ENCODE peak calls at places on chromosomes 4 and X, in five cellular contexts. D is upper lobe of right lung, V is cardiac muscle cell, I is mammary epithelial cell, T is IMR-90. E is an unnamed sample.
A peak's percentile ranks its signal among the peaks of the same experiment; 100 is the strongest.

GRCh38 chr4:107711831-107712230 is 8.2 kb downstream of the PAPSS1 start:
- DNase-seq in D (no peak), V (no peak), I (no peak), T (no peak), E (no peak)

GRCh38 chr4:75777589-75777988 is 53.2 kb downstream of the USO1 start:
- DNase-seq in D (no peak), V (no peak), I (no peak), T (no peak), E (no peak)

GRCh38 chr4:122652379-122652778 is 31.5 kb upstream of the IL21 start:
- DNase-seq in D (no peak), V (peak; percentile 39), I (peak; percentile 30), T (peak; percentile 81), E (no peak)

GRCh38 chrX:134682081-134682480 is 23.8 kb upstream of the PLAC1 start:
- DNase-seq in D (no peak), V (no peak), I (no peak), T (no peak), E (no peak)

GRCh38 chrX:153388722-153389459 is 12.3 kb downstream of the PNMA6E start:
- DNase-seq in D (no peak), V (no peak), I (no peak), T (no peak), E (no peak)

GRCh38 chr4:37682701-37683401 is 3.3 kb downstream of the RELL1 start:
- DNase-seq in D (no peak), V (no peak), I (peak; percentile 24), T (no peak), E (no peak)

GRCh38 chr4:70754990-70755688 is 33.4 kb downstream of the RUFY3 start:
- DNase-seq in D (no peak), V (no peak), I (no peak), T (no peak), E (no peak)

GRCh38 chrX:465418-465817 is 78.7 kb upstream of the PPP2R3B start:
- DNase-seq in D (no peak), V (no peak), I (no peak), T (no peak), E (no peak)

GRCh38 chr4:26785766-26786165 is 74.9 kb upstream of the STIM2 start:
- DNase-seq in D (no peak), V (no peak), I (no peak), T (no peak), E (no peak)

GRCh38 chr4:8330821-8331566 is 61.4 kb downstream of the HTRA3 start:
- DNase-seq in D (peak; percentile 69), V (no peak), I (no peak), T (no peak), E (no peak)

GRCh38 chr4:111268769-111269414 is 646.0 kb upstream of the PITX2 start:
- DNase-seq in D (no peak), V (no peak), I (no peak), T (peak; percentile 49), E (peak; percentile 24)

GRCh38 chrX:153377727-153378126 is 23.4 kb downstream of the PNMA6E start:
- DNase-seq in D (no peak), V (no peak), I (no peak), T (no peak), E (no peak)

GRCh38 chrX:21929209-21929608 is 11.3 kb upstream of the SMS start:
- DNase-seq in D (no peak), V (no peak), I (no peak), T (no peak), E (no peak)

GRCh38 chr4:30837131-30837539 is 117.0 kb downstream of the PCDH7 start:
- DNase-seq in D (no peak), V (peak; percentile 88), I (no peak), T (peak; percentile 6), E (no peak)

GRCh38 chrX:68940601-68941000 is 111.8 kb downstream of the EFNB1 start:
- DNase-seq in D (no peak), V (no peak), I (no peak), T (no peak), E (no peak)

GRCh38 chr4:3371038-3371437 is 70.7 kb upstream of the HGFAC start:
- DNase-seq in D (no peak), V (peak; percentile 16), I (no peak), T (no peak), E (no peak)

GRCh38 chr4:24965627-24966026 is 52.8 kb upstream of the CCDC149 start:
- DNase-seq in D (no peak), V (no peak), I (no peak), T (no peak), E (no peak)

GRCh38 chr4:168907119-168907698 is 102.8 kb downstream of the CBR4 start:
- DNase-seq in D (no peak), V (no peak), I (no peak), T (peak; percentile 43), E (no peak)

GRCh38 chr4:54550415-54551171 is 107.2 kb upstream of the KIT start:
- DNase-seq in D (no peak), V (no peak), I (no peak), T (peak; percentile 40), E (no peak)

GRCh38 chrX:10725071-10725470 is 104.7 kb upstream of the MID1 start:
- DNase-seq in D (no peak), V (no peak), I (no peak), T (peak; percentile 4), E (no peak)

GRCh38 chr4:39548425-39549067 is 21.3 kb upstream of the UGDH start:
- DNase-seq in D (no peak), V (no peak), I (no peak), T (peak; percentile 45), E (no peak)

GRCh38 chrX:20971250-20971649 is 403.0 kb upstream of the CNKSR2 start:
- DNase-seq in D (no peak), V (no peak), I (no peak), T (no peak), E (no peak)

GRCh38 chr4:38387348-38387747 is 276.7 kb upstream of the KLF3 start:
- DNase-seq in D (peak; percentile 74), V (peak; percentile 29), I (peak; percentile 23), T (peak; percentile 6), E (peak; percentile 59)

GRCh38 chrX:13906103-13906502 is 89.2 kb upstream of the GPM6B start:
- DNase-seq in D (no peak), V (no peak), I (no peak), T (no peak), E (no peak)

GRCh38 chrX:77693594-77693993 is 92.4 kb downstream of the ATRX start:
- DNase-seq in D (no peak), V (no peak), I (no peak), T (no peak), E (no peak)

DNA sequence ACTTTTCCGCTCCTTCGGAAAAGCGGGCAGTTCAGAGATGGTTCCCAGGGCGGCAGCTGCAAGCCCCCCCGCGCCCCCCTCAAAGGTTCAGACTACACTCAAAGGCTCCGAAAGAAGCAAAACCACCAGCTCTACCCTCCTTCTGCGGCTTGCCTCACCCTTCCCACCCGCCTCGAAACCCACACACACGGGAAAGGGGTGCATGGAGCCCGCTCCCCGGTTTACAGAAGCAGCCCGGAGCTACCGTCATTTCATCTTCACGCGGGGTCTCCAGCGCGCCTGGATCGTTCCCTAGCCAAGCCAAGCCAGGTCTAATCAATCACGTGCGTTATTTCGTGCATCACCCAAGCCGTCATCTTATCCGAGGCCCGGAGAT is 1.2 kb downstream of the NLGN4X start:
- DNase-seq in D (no peak), V (peak; percentile 7), I (no peak), T (no peak), E (no peak)
- H3K4me3 ChIP-seq in D (peak overlapping the region; percentile 30), V (peak overlapping the region; percentile 65), I (no peak overlapping the region), T (no peak overlapping the region), E (no peak overlapping the region)

GRCh38 chrX:6026484-6026883 is 202.2 kb downstream of the NLGN4X start:
- DNase-seq in D (no peak), V (no peak), I (no peak), T (no peak), E (no peak)

GRCh38 chrX:6024204-6024603 is 204.5 kb downstream of the NLGN4X start:
- DNase-seq in D (no peak), V (no peak), I (peak; percentile 79), T (no peak), E (no peak)

GRCh38 chrX:6026980-6027379 is 201.7 kb downstream of the NLGN4X start:
- DNase-seq in D (no peak), V (no peak), I (no peak), T (no peak), E (no peak)

GRCh38 chrX:6021316-6022091 is 207.2 kb downstream of the NLGN4X start:
- DNase-seq in D (no peak), V (peak; percentile 66), I (peak; percentile 37), T (peak; percentile 0), E (no peak)
- TF ChIP-seq CTCF in D (peak; percentile 48), V (peak; percentile 37), I (peak; percentile 81), T (peak; percentile 35), E (peak; percentile 31)

DNA sequence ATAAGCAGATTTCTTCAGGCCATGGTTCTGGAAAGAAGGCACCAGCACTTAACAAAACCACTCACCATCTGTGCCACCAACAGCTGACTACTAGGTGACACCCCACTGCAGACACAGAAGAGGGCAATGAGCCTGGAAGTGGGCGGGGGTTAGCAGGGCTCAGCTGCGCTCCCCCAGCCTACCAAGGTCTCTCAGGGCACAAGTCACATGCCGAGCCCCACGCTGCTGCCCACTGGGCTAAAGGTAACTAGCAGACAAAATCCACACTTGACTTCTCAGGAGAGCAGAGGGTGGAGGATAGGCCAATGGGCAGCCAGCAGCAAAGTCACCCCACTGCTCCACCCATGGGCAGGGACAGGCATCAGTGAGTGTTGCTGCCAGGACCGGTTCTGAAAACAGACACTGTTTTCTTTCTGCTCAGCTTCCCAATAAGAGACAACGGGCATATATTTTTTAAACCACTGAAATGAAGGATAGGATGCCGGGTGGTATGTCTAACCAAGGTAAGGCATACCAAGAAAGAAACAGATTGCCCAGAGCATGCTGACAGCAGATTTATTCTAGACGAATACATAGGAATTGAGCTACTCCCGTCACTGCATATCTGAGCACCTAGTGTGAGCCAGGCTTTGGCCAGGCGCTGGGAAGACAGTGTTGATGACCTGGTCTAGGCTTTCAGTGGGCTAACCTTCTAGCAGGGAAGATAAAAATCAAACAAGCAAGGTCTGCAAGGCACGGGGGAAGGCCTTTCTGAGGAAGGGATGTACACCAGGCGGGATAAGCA is 20.1 kb downstream of the ACSL1 start:
- DNase-seq in D (peak; percentile 92), V (no peak), I (no peak), T (no peak), E (no peak)
- H3K4me3 ChIP-seq in D (peak overlapping the region; percentile 37), V (no peak overlapping the region), I (no peak overlapping the region), T (no peak overlapping the region), E (no peak overlapping the region)

GRCh38 chrX:137354851-137355250 is 211.1 kb upstream of the ZIC3 start:
- DNase-seq in D (no peak), V (no peak), I (no peak), T (no peak), E (no peak)
- TF ChIP-seq CTCF in D (no peak), V (no peak), I (no peak), T (no peak), E (no peak)

GRCh38 chr4:63222466-63222865 is 1186.8 kb downstream of the TECRL start:
- DNase-seq in D (no peak), V (no peak), I (no peak), T (no peak), E (no peak)

GRCh38 chr4:63218837-63219236 is 1190.4 kb downstream of the TECRL start:
- DNase-seq in D (no peak), V (no peak), I (no peak), T (no peak), E (no peak)

GRCh38 chr4:63226236-63226635 is 1183.0 kb downstream of the TECRL start:
- DNase-seq in D (no peak), V (no peak), I (no peak), T (no peak), E (no peak)

GRCh38 chr4:63221477-63221876 is 1187.8 kb downstream of the TECRL start:
- DNase-seq in D (no peak), V (no peak), I (no peak), T (no peak), E (no peak)
- H3K4me3 ChIP-seq in D (no peak overlapping the region), V (no peak overlapping the region), I (no peak overlapping the region), T (no peak overlapping the region), E (no peak overlapping the region)